ENCODE peak calls at places on chromosomes 1 and 21, in eight cellular contexts. Z is tibial nerve, Q is cardiac muscle cell, D is AG09309, J is HFF-Myc, F is GM06990, R is right atrium auricular region, E is breast epithelium. X is an unnamed sample.

GRCh38 chr1:2049517-2050481 is at the start of gene PRKCZ:
- DNase-seq in J (no peak), Q (peak), D (no peak), E (peak), Z (no peak), R (peak), F (peak), X (peak)

GRCh38 chr21:37631319-37632117 is 264.9 kb downstream of the DYRK1A start:
- DNase-seq in J (no peak), R (no peak), F (peak), Z (no peak), E (peak), Q (no peak), D (no peak), X (peak)

GRCh38 chr21:16554522-16554921 is 824.7 kb downstream of the USP25 start:
- DNase-seq in J (no peak), Q (no peak), D (no peak), F (no peak), R (no peak), E (no peak), Z (no peak), X (no peak)

GRCh38 chr1:43235451-43236121 is 34.2 kb upstream of the TMEM125 start:
- DNase-seq in D (no peak), J (no peak), Q (no peak), E (peak), Z (no peak), R (peak), F (no peak), X (peak)

GRCh38 chr1:235910357-235911299 is 43.9 kb upstream of the LYST start:
- DNase-seq in E (no peak), F (no peak), J (no peak), Q (no peak), Z (no peak), R (no peak), D (peak), X (peak)

GRCh38 chr1:108533351-108534083 is 26.4 kb upstream of the EEIG2 start:
- DNase-seq in D (no peak), E (peak), Q (no peak), Z (no peak), J (no peak), R (no peak), F (peak), X (peak)

GRCh38 chr1:91804546-91805023 is 81.4 kb downstream of the TGFBR3 start:
- DNase-seq in J (no peak), Z (no peak), R (no peak), F (no peak), D (no peak), E (no peak), Q (no peak), X (peak)

GRCh38 chr21:44658511-44658910 is 779 bp downstream of the KRTAP12-3 start:
- DNase-seq in Q (no peak), J (no peak), Z (no peak), F (no peak), E (no peak), D (no peak), R (no peak), X (no peak)

GRCh38 chr1:210417881-210418280 is 89.2 kb downstream of the HHAT start:
- DNase-seq in E (no peak), Z (no peak), Q (no peak), D (no peak), F (no peak), J (no peak), R (no peak), X (no peak)

GRCh38 chr1:17437260-17438175 is 2.0 kb downstream of the RCC2 start:
- DNase-seq in Z (no peak), Q (peak), F (peak), D (no peak), E (no peak), R (no peak), J (no peak), X (peak)

GRCh38 chr1:60894121-60894520 is 188.2 kb upstream of the NFIA start:
- DNase-seq in F (no peak), R (no peak), D (no peak), Z (no peak), Q (no peak), J (no peak), E (no peak), X (no peak)

GRCh38 chr1:41891403-41891896 is 27.3 kb downstream of the HIVEP3 start:
- DNase-seq in J (no peak), R (no peak), Z (no peak), D (no peak), Q (no peak), F (peak), E (no peak), X (no peak)

GRCh38 chr1:205258313-205259176 is 30.8 kb downstream of the TMCC2 start:
- DNase-seq in Q (no peak), Z (no peak), R (no peak), F (no peak), E (no peak), J (no peak), D (no peak), X (peak)

GRCh38 chr1:151009206-151009587 is 948 bp downstream of the PRUNE1 start:
- DNase-seq in R (no peak), E (no peak), F (no peak), Q (no peak), Z (no peak), J (no peak), D (no peak), X (peak)

GRCh38 chr1:159849972-159850371 is 12.5 kb downstream of the VSIG8 start:
- DNase-seq in F (no peak), J (no peak), Q (no peak), E (no peak), R (no peak), D (no peak), Z (no peak), X (peak)

DNA sequence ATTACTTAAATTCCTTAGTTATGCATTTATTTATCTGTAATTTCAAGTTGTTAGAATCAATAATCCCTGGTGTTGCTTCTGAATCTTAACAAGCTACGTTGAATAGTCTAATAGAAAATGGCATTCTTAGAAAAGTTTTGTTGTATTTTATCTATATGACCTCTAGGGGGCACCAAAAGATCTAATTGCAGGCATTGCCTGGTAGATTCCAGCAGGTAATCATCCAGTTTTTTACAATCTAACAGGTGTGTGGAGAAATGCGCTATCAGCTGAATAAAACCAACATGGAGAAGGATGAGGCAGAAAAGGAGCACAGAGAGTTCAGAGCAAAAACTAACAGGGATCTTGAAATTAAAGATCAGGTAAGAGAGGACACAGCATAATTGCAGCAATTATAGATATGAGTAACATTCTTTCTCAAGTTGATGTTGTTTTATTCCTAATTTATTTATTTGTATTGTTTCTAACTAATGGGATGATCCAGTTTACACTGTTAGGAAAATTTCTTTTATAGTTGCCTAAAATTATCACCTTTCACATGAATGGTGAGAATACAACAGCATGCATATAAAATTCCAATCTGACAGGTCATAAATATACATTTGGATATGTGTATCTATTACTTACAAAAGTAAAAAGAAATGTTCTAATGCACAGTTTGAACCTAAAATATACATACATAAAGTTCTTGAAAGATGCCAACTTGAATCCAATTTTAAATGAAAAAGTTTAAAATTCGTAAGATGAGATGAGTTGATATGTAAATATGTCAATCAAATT is 88.3 kb downstream of the SDCCAG8 start:
- DNase-seq in E (no peak), F (no peak), R (no peak), Q (peak), D (no peak), Z (no peak), J (no peak), X (peak)
- TF ChIP-seq CTCF in E (peak), F (peak), R (peak), Q (peak), D (peak), Z (peak), J (peak), X (peak)

DNA sequence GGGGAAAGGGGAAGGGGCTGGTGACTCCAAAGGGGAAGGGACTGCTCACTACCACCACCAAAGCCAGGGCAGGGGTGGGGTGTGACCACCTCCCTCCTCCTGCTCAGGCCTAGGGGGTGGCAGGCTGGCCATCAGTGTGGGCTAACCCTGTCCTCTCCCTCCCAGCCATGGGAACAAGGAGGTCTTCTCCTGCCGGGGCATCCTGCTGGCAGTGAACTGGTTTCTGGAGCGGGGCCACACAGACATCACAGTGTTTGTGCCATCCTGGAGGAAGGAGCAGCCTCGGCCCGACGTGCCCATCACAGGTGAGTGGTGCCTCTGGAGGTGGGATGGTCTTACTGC is 5.7 kb downstream of the ZC3H12A start:
- DNase-seq in E (no peak), J (no peak), F (no peak), R (peak), D (no peak), Z (no peak), Q (no peak), X (no peak)
- H3K4me3 ChIP-seq in E (peak), J (peak), F (peak), R (no peak), D (peak), Z (peak), Q (no peak), X (peak)

GRCh38 chr1:93977546-93977945 is 68.3 kb upstream of the GCLM start:
- DNase-seq in D (no peak), J (no peak), Q (no peak), F (no peak), R (no peak), E (no peak), Z (no peak), X (peak)

GRCh38 chr1:93980881-93981280 is 71.7 kb upstream of the GCLM start:
- DNase-seq in E (no peak), Q (no peak), Z (no peak), F (no peak), D (no peak), R (no peak), J (no peak), X (peak)

GRCh38 chr1:93979040-93979717 is 69.9 kb upstream of the GCLM start:
- DNase-seq in D (no peak), E (peak), F (no peak), R (no peak), J (no peak), Z (no peak), Q (no peak), X (no peak)

GRCh38 chr1:93979718-93980319 is 70.6 kb upstream of the GCLM start:
- DNase-seq in R (no peak), Q (no peak), F (no peak), J (no peak), Z (peak), E (peak), D (peak), X (peak)

GRCh38 chr1:93980320-93980744 is 71.1 kb upstream of the GCLM start:
- DNase-seq in R (no peak), E (no peak), D (no peak), J (no peak), Z (no peak), Q (peak), F (no peak), X (no peak)
- TF ChIP-seq CTCF in R (peak), E (no peak), D (peak), J (peak), Z (no peak), Q (peak), F (peak), X (peak)

GRCh38 chr1:116755036-116755435 is 806 bp downstream of the CD2 start:
- DNase-seq in E (no peak), Z (no peak), F (no peak), R (no peak), J (no peak), Q (no peak), D (no peak), X (no peak)
- H3K4me3 ChIP-seq in E (peak), Z (no peak), F (no peak), R (no peak), J (no peak), Q (no peak), D (no peak), X (no peak)